ENCODE peak calls at places on chromosomes 16 and 17, in eight cellular contexts. Z, I, B, Y, J, R, Q and P are unnamed samples.

GRCh38 chr17:68784431-68784830 is 170.8 kb downstream of the ABCA8 start:
- DNase-seq in Z (no peak), Q (no peak), Y (no peak), I (no peak), J (no peak), R (no peak), B (no peak), P (no peak)

GRCh38 chr17:63381101-63381729 is 64.9 kb downstream of the CYB561 start:
- DNase-seq in B (no peak), J (no peak), Z (no peak), Y (no peak), Q (no peak), I (peak; percentile 56), R (no peak), P (no peak)

GRCh38 chr16:14372471-14372870 is 257.6 kb downstream of the PARN start:
- DNase-seq in I (no peak), B (no peak), R (no peak), Y (peak; percentile 16), Q (no peak), J (no peak), Z (no peak), P (no peak)

GRCh38 chr16:86078121-86078600 is 179.2 kb downstream of the IRF8 start:
- DNase-seq in I (peak; percentile 57), R (peak; percentile 53), Y (no peak), Q (no peak), Z (no peak), B (no peak), J (no peak), P (no peak)

GRCh38 chr17:34370997-34371395 is 8.0 kb upstream of the CCL1 start:
- DNase-seq in R (no peak), I (no peak), Y (peak; percentile 62), B (no peak), Z (no peak), Q (no peak), J (no peak), P (no peak)

GRCh38 chr16:64809876-64810629 is 311.8 kb downstream of the CDH11 start:
- DNase-seq in I (no peak), Q (no peak), Y (no peak), Z (no peak), R (no peak), B (no peak), J (no peak), P (no peak)

GRCh38 chr16:12375341-12375740 is 398.8 kb downstream of the SNX29 start:
- DNase-seq in Q (no peak), R (no peak), Y (no peak), J (no peak), B (no peak), Z (no peak), I (peak; percentile 26), P (no peak)

GRCh38 chr16:21083729-21084268 is 66.8 kb downstream of the DNAH3 start:
- DNase-seq in R (no peak), Y (peak; percentile 68), I (peak; percentile 46), B (peak; percentile 68), J (peak; percentile 91), Q (peak; percentile 42), Z (peak; percentile 62), P (no peak)

GRCh38 chr17:33038740-33039139 is 47.1 kb downstream of the SPACA3 start:
- DNase-seq in Z (peak; percentile 28), B (peak; percentile 19), J (no peak), Q (no peak), I (peak; percentile 69), Y (peak; percentile 52), R (no peak), P (no peak)

GRCh38 chr16:90077757-90078593 is 844 bp upstream of the PRDM7 start:
- DNase-seq in I (peak; percentile 42), B (peak; percentile 19), Q (no peak), Y (peak; percentile 86), Z (no peak), R (no peak), J (no peak), P (no peak)

GRCh38 chr16:8941718-8942344 is 21.9 kb downstream of the USP7 start:
- DNase-seq in Q (no peak), Y (peak; percentile 56), Z (no peak), B (no peak), I (no peak), J (no peak), R (no peak), P (no peak)

GRCh38 chr17:4645642-4646041 is 4.2 kb upstream of the ALOX15 start:
- DNase-seq in R (no peak), Z (no peak), I (no peak), Y (no peak), J (no peak), Q (no peak), B (no peak), P (no peak)

GRCh38 chr17:38908676-38909181 is 16.7 kb upstream of the LASP1NB start:
- DNase-seq in Z (no peak), R (no peak), B (no peak), Y (no peak), J (no peak), I (no peak), Q (no peak), P (no peak)

GRCh38 chr17:80353718-80354275 is 61.2 kb upstream of the ENDOV start:
- DNase-seq in B (no peak), Y (no peak), R (no peak), Z (no peak), Q (no peak), J (no peak), I (no peak), P (no peak)

GRCh38 chr17:45190503-45191282 is 29.0 kb downstream of the HEXIM2 start:
- DNase-seq in Z (no peak), R (no peak), B (no peak), Q (no peak), J (no peak), I (no peak), Y (no peak), P (no peak)

GRCh38 chr17:5694507-5694906 is 110.2 kb upstream of the NLRP1 start:
- DNase-seq in I (no peak), Q (peak; percentile 21), J (no peak), Z (no peak), R (no peak), Y (no peak), B (no peak), P (no peak)

GRCh38 chr17:8243827-8244226 is 4.0 kb downstream of the CTC1 start:
- DNase-seq in Y (no peak), Z (no peak), R (no peak), I (no peak), Q (no peak), J (no peak), B (no peak), P (no peak)

GRCh38 chr17:80952291-80952690 is 39.4 kb upstream of the CHMP6 start:
- DNase-seq in J (no peak), Z (no peak), R (no peak), I (no peak), Q (no peak), Y (no peak), B (no peak), P (no peak)

GRCh38 chr17:48426019-48426418 is 4.0 kb downstream of the SKAP1 start:
- DNase-seq in I (no peak), B (no peak), Y (no peak), J (no peak), Q (no peak), Z (no peak), R (no peak), P (no peak)
- H3K4me3 ChIP-seq in I (no peak overlapping the region), B (no peak overlapping the region), Y (no peak overlapping the region), J (no peak overlapping the region), Q (no peak overlapping the region), Z (no peak overlapping the region), R (no peak overlapping the region), P (no peak overlapping the region)

GRCh38 chr17:29586676-29587469 is 2.6 kb downstream of the GIT1 start:
- DNase-seq in Z (no peak), B (no peak), I (no peak), Q (no peak), Y (no peak), R (no peak), J (no peak), P (no peak)
- H3K4me3 ChIP-seq in Z (no peak overlapping the region), B (no peak overlapping the region), I (no peak overlapping the region), Q (no peak overlapping the region), Y (peak overlapping the region; percentile 75), R (no peak overlapping the region), J (peak overlapping the region; percentile 91), P (peak overlapping the region; percentile 89)

DNA sequence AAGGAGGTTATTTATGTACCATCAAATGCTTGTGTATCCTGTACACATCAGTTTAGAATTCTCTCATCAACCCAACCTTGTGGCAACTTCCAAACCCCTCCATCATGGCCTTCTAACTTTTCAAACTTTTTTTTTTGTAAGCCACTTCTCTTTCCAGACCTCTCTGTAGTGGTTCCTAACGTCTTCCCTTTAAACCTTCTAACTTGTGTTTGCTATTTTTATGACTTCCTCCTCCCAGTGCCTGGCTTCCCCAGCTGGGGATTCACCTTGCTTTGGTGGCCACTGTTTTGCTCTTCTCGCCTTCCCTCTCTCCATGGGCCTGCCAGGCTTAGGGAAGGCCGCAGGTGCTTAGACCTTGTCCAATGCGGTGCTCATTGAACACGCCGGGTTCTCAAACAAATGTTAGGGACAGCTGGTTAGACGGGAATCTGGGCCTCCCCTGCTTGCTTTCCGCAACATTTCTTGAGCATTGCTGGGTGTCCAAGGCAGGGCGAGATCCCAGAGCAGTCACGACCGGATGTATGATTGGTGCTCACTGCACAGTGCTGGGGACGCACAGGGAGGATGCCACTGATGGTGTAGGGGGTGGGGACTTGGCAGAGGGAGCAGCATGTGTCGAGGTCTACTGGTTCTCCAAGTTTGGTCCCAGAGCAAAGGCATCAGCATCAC is 1.1 kb upstream of the XYLT2 start:
- DNase-seq in R (peak; percentile 76), B (no peak), Q (no peak), Y (peak; percentile 41), I (no peak), J (no peak), Z (no peak), P (no peak)
- H3K4me3 ChIP-seq in R (no peak overlapping the region), B (no peak overlapping the region), Q (no peak overlapping the region), Y (no peak overlapping the region), I (no peak overlapping the region), J (peak overlapping the region; percentile 78), Z (no peak overlapping the region), P (peak overlapping the region; percentile 53)

DNA sequence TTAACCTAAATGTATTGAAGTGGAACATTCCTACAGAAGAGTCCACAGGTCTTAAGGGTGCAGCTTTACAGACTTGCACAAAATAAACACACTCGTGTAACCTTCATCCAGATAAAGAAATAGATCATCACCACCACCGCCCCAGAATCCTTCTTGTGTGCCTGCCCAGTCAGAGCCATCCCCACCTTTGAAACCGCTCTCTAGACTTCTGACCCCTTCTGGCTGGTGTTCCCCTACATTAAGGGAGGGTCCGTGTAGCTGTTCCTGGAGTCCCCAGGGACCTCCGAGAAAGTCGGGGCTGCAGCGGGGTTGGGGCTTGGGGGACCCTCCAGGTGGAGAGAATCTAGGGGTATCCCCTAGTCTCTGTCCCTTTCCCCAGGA is 9.4 kb downstream of the TBX4 start:
- DNase-seq in Z (no peak), Y (no peak), I (no peak), R (peak; percentile 54), J (no peak), Q (no peak), B (no peak), P (no peak)
- H3K4me3 ChIP-seq in Z (no peak overlapping the region), Y (no peak overlapping the region), I (no peak overlapping the region), R (peak overlapping the region; percentile 35), J (peak overlapping the region; percentile 36), Q (no peak overlapping the region), B (no peak overlapping the region), P (peak overlapping the region; percentile 21)

GRCh38 chr17:59298512-59298911 is 32.9 kb upstream of the YPEL2 start:
- DNase-seq in B (no peak), Y (no peak), Q (no peak), J (no peak), R (no peak), I (no peak), Z (no peak), P (no peak)
- H3K4me3 ChIP-seq in B (no peak overlapping the region), Y (no peak overlapping the region), Q (no peak overlapping the region), J (no peak overlapping the region), R (no peak overlapping the region), I (no peak overlapping the region), Z (no peak overlapping the region), P (no peak overlapping the region)

GRCh38 chr17:74161501-74161850 is 42.0 kb upstream of the RPL38 start:
- DNase-seq in J (peak; percentile 90), I (no peak), B (no peak), R (peak; percentile 44), Y (no peak), Q (no peak), Z (no peak), P (no peak)
- H3K4me3 ChIP-seq in J (no peak overlapping the region), I (no peak overlapping the region), B (no peak overlapping the region), R (no peak overlapping the region), Y (no peak overlapping the region), Q (no peak overlapping the region), Z (no peak overlapping the region), P (no peak overlapping the region)